ENCODE peak calls at places on chromosomes 3 and 15, in ten cellular contexts. U is NCI-H2029, H is endothelial cell, Z is GM03348, E is NCI-H1436 treated with DMSO at 0.1 percent for 48 hours, X is lung, D is AG09309, C is GM12892, N is fibroblast of pulmonary artery, A is GM12865. J is an unnamed sample.

GRCh38 chr15:40047413-40048154 is 8.6 kb upstream of the SRP14 start:
- DNase-seq in U (peak), H (no peak), Z (peak), E (no peak), X (peak), D (no peak), C (peak), N (peak), A (peak), J (peak)

GRCh38 chr3:190591080-190591479 is 77.2 kb downstream of the IL1RAP start:
- DNase-seq in U (no peak), H (no peak), Z (no peak), E (peak), X (no peak), D (no peak), C (no peak), N (no peak), A (no peak), J (no peak)

GRCh38 chr3:138649134-138649533 is 40.6 kb downstream of the FAIM start:
- DNase-seq in U (no peak), H (no peak), Z (no peak), E (no peak), X (no peak), D (no peak), C (no peak), N (no peak), A (no peak), J (no peak)

GRCh38 chr15:73284073-73284472 is 84.7 kb downstream of the HCN4 start:
- DNase-seq in U (no peak), H (no peak), Z (peak), E (no peak), X (no peak), D (no peak), C (no peak), N (peak), A (no peak), J (no peak)

GRCh38 chr3:190414297-190414696 is 26.3 kb downstream of the CLDN16 start:
- DNase-seq in U (no peak), H (no peak), Z (no peak), E (no peak), X (no peak), D (no peak), C (no peak), N (no peak), A (no peak), J (no peak)

GRCh38 chr3:141401584-141402475 is 33.5 kb downstream of the ZBTB38 start:
- DNase-seq in U (no peak), H (peak), Z (peak), E (no peak), X (peak), D (no peak), C (peak), N (no peak), A (peak), J (no peak)

GRCh38 chr15:49083471-49084284 is 37.4 kb upstream of the SECISBP2L start:
- DNase-seq in U (no peak), H (no peak), Z (peak), E (no peak), X (no peak), D (no peak), C (no peak), N (no peak), A (no peak), J (no peak)

GRCh38 chr15:85133709-85134108 is 152.1 kb downstream of the PDE8A start:
- DNase-seq in U (no peak), H (no peak), Z (no peak), E (no peak), X (no peak), D (no peak), C (no peak), N (no peak), A (no peak), J (no peak)

GRCh38 chr15:66573348-66573718 is 7.5 kb upstream of the LCTL start:
- DNase-seq in U (no peak), H (no peak), Z (no peak), E (no peak), X (no peak), D (no peak), C (no peak), N (no peak), A (peak), J (no peak)

GRCh38 chr3:156563900-156564682 is 9.2 kb upstream of the SSR3 start:
- DNase-seq in U (no peak), H (no peak), Z (peak), E (no peak), X (no peak), D (no peak), C (no peak), N (no peak), A (no peak), J (no peak)

GRCh38 chr15:84736375-84736774 is 12.0 kb upstream of the ZNF592 start:
- DNase-seq in U (no peak), H (no peak), Z (no peak), E (no peak), X (no peak), D (no peak), C (peak), N (no peak), A (peak), J (no peak)

GRCh38 chr15:42118650-42119531 is 24.5 kb upstream of the PLA2G4D start:
- DNase-seq in U (peak), H (no peak), Z (no peak), E (peak), X (no peak), D (no peak), C (no peak), N (no peak), A (no peak), J (no peak)

GRCh38 chr3:53823956-53824320 is 22.3 kb downstream of the CHDH start:
- DNase-seq in U (no peak), H (no peak), Z (no peak), E (no peak), X (no peak), D (no peak), C (no peak), N (no peak), A (no peak), J (no peak)

GRCh38 chr3:69784854-69785523 is 45.7 kb downstream of the MITF start:
- DNase-seq in U (no peak), H (no peak), Z (peak), E (no peak), X (peak), D (peak), C (no peak), N (peak), A (no peak), J (no peak)

GRCh38 chr3:32960404-32961160 is 9.1 kb downstream of the CCR4 start:
- DNase-seq in U (no peak), H (no peak), Z (no peak), E (no peak), X (no peak), D (no peak), C (no peak), N (no peak), A (peak), J (no peak)

GRCh38 chr3:126300761-126301481 is 56.3 kb downstream of the KLF15 start:
- DNase-seq in U (no peak), H (no peak), Z (no peak), E (no peak), X (peak), D (no peak), C (no peak), N (peak), A (no peak), J (no peak)

GRCh38 chr3:148366743-148367410 is 330.8 kb upstream of the AGTR1 start:
- DNase-seq in U (peak), H (no peak), Z (peak), E (no peak), X (no peak), D (no peak), C (no peak), N (peak), A (peak), J (no peak)

GRCh38 chr15:56036546-56037067 is 43.2 kb upstream of the NEDD4 start:
- DNase-seq in U (no peak), H (no peak), Z (no peak), E (no peak), X (no peak), D (no peak), C (no peak), N (no peak), A (no peak), J (no peak)

GRCh38 chr15:38253448-38253847 is 812 bp downstream of the SPRED1 start:
- DNase-seq in U (no peak), H (no peak), Z (peak), E (no peak), X (no peak), D (peak), C (no peak), N (peak), A (peak), J (no peak)

GRCh38 chr3:40524222-40524570 is 564 bp upstream of the ZNF621 start:
- DNase-seq in U (peak), H (no peak), Z (no peak), E (no peak), X (no peak), D (no peak), C (no peak), N (no peak), A (no peak), J (no peak)

GRCh38 chr3:102114264-102114979 is 265.1 kb downstream of the NFKBIZ start:
- DNase-seq in U (no peak), H (no peak), Z (no peak), E (no peak), X (no peak), D (no peak), C (no peak), N (no peak), A (no peak), J (no peak)

GRCh38 chr3:188362405-188362831 is 208.5 kb downstream of the LPP start:
- DNase-seq in U (peak), H (no peak), Z (no peak), E (no peak), X (no peak), D (peak), C (no peak), N (peak), A (no peak), J (no peak)

GRCh38 chr15:39969871-39970270 is 36.0 kb downstream of the EIF2AK4 start:
- DNase-seq in U (no peak), H (no peak), Z (peak), E (no peak), X (peak), D (peak), C (no peak), N (peak), A (no peak), J (no peak)

GRCh38 chr3:69120879-69121464 is 1.4 kb downstream of the LMOD3 start:
- DNase-seq in U (no peak), H (peak), Z (peak), E (no peak), X (peak), D (no peak), C (peak), N (peak), A (peak), J (peak)

GRCh38 chr3:30073622-30074021 is 532.8 kb upstream of the TGFBR2 start:
- DNase-seq in U (no peak), H (no peak), Z (no peak), E (no peak), X (no peak), D (no peak), C (no peak), N (peak), A (no peak), J (no peak)

GRCh38 chr15:65062061-65062460 is 5.7 kb downstream of the RASL12 start:
- DNase-seq in U (no peak), H (no peak), Z (no peak), E (no peak), X (no peak), D (no peak), C (no peak), N (no peak), A (no peak), J (no peak)

GRCh38 chr15:94844188-94844532 is 612.8 kb downstream of the MCTP2 start:
- DNase-seq in U (no peak), H (no peak), Z (no peak), E (no peak), X (no peak), D (no peak), C (no peak), N (peak), A (no peak), J (no peak)

GRCh38 chr15:96331942-96332853 is 1.7 kb downstream of the NR2F2 start:
- DNase-seq in U (peak), H (no peak), Z (no peak), E (no peak), X (no peak), D (no peak), C (no peak), N (peak), A (no peak), J (no peak)

J was measured in NK-92 treated with Interleukin-12 subunit alpha and Interleukin-12 subunit beta, amount 100 ng/mL, for 24 hours.